ENCODE peak calls at places on chromosomes 11 and 22, in seven cellular contexts. One of them, this sample, is unnamed.

GRCh38 chr11:10899542-10899830 is 41.6 kb upstream of the ZBED5 start:
- DNase-seq in AG10803: no peak
- DNase-seq in memory B cell: no peak
- DNase-seq in heart right ventricle: no peak
- DNase-seq in anterior cingulate cortex: no peak
- DNase-seq in T1000: no peak
- DNase-seq in mesenteric fat pad: no peak
- DNase-seq in this sample: peak

GRCh38 chr11:13189561-13190435 is 87.8 kb upstream of the BMAL1 start:
- DNase-seq in AG10803: peak
- DNase-seq in memory B cell: no peak
- DNase-seq in heart right ventricle: no peak
- DNase-seq in anterior cingulate cortex: no peak
- DNase-seq in T1000: no peak
- DNase-seq in mesenteric fat pad: no peak
- DNase-seq in this sample: no peak

GRCh38 chr11:60767388-60767811 is 10.7 kb downstream of the MS4A15 start:
- DNase-seq in AG10803: no peak
- DNase-seq in memory B cell: no peak
- DNase-seq in heart right ventricle: no peak
- DNase-seq in anterior cingulate cortex: no peak
- DNase-seq in T1000: no peak
- DNase-seq in mesenteric fat pad: peak
- DNase-seq in this sample: no peak

GRCh38 chr11:59923813-59924212 is 14.4 kb upstream of the OOSP1 start:
- DNase-seq in AG10803: no peak
- DNase-seq in memory B cell: no peak
- DNase-seq in heart right ventricle: no peak
- DNase-seq in anterior cingulate cortex: no peak
- DNase-seq in T1000: no peak
- DNase-seq in mesenteric fat pad: no peak
- DNase-seq in this sample: no peak

GRCh38 chr22:37020192-37020479 is 594 bp downstream of the MPST start:
- DNase-seq in AG10803: peak
- DNase-seq in memory B cell: no peak
- DNase-seq in heart right ventricle: no peak
- DNase-seq in anterior cingulate cortex: no peak
- DNase-seq in T1000: no peak
- DNase-seq in mesenteric fat pad: no peak
- DNase-seq in this sample: peak

GRCh38 chr11:76371170-76371569 is 9.8 kb downstream of the THAP12 start:
- DNase-seq in AG10803: peak
- DNase-seq in memory B cell: no peak
- DNase-seq in heart right ventricle: no peak
- DNase-seq in anterior cingulate cortex: no peak
- DNase-seq in T1000: no peak
- DNase-seq in mesenteric fat pad: no peak
- DNase-seq in this sample: no peak

GRCh38 chr11:78586452-78587046 is 11.9 kb upstream of the NARS2 start:
- DNase-seq in AG10803: no peak
- DNase-seq in memory B cell: no peak
- DNase-seq in heart right ventricle: no peak
- DNase-seq in anterior cingulate cortex: no peak
- DNase-seq in T1000: no peak
- DNase-seq in mesenteric fat pad: no peak
- DNase-seq in this sample: no peak

GRCh38 chr22:48717883-48718817 is 1109.5 kb downstream of the BRD1 start:
- DNase-seq in AG10803: no peak
- DNase-seq in memory B cell: no peak
- DNase-seq in heart right ventricle: no peak
- DNase-seq in anterior cingulate cortex: no peak
- DNase-seq in T1000: no peak
- DNase-seq in mesenteric fat pad: no peak
- DNase-seq in this sample: peak

GRCh38 chr11:128772814-128773213 is 78.9 kb downstream of the FLI1 start:
- DNase-seq in AG10803: no peak
- DNase-seq in memory B cell: peak
- DNase-seq in heart right ventricle: peak
- DNase-seq in anterior cingulate cortex: no peak
- DNase-seq in T1000: no peak
- DNase-seq in mesenteric fat pad: no peak
- DNase-seq in this sample: peak

GRCh38 chr11:94417386-94417987 is 16.3 kb upstream of the GPR83 start:
- DNase-seq in AG10803: peak
- DNase-seq in memory B cell: no peak
- DNase-seq in heart right ventricle: no peak
- DNase-seq in anterior cingulate cortex: no peak
- DNase-seq in T1000: no peak
- DNase-seq in mesenteric fat pad: no peak
- DNase-seq in this sample: no peak

GRCh38 chr11:86456075-86456939 is 81.6 kb downstream of the CCDC81 start:
- DNase-seq in AG10803: peak
- DNase-seq in memory B cell: peak
- DNase-seq in heart right ventricle: peak
- DNase-seq in anterior cingulate cortex: peak
- DNase-seq in T1000: peak
- DNase-seq in mesenteric fat pad: no peak
- DNase-seq in this sample: peak

GRCh38 chr11:85795712-85796487 is 15.0 kb downstream of the SYTL2 start:
- DNase-seq in AG10803: no peak
- DNase-seq in memory B cell: no peak
- DNase-seq in heart right ventricle: no peak
- DNase-seq in anterior cingulate cortex: no peak
- DNase-seq in T1000: no peak
- DNase-seq in mesenteric fat pad: no peak
- DNase-seq in this sample: no peak